ENCODE peak calls at places on chromosomes 4 and X, in five cellular contexts. H, Y, E, D and B are unnamed samples.

GRCh38 chr4:77001907-77002306 is 52.4 kb downstream of the SEPTIN11 start:
- DNase-seq in H (peak; percentile 69), Y (no peak), E (peak; percentile 66), D (peak; percentile 57), B (no peak)

GRCh38 chrX:10156199-10157031 is at the start of gene CLCN4:
- DNase-seq in H (peak; percentile 11), Y (peak; percentile 67), E (peak; percentile 43), D (peak; percentile 30), B (peak; percentile 94)

GRCh38 chr4:154528866-154529265 is 21.3 kb downstream of the PLRG1 start:
- DNase-seq in H (no peak), Y (no peak), E (peak; percentile 45), D (no peak), B (no peak)

GRCh38 chr4:133584714-133585113 is 435.6 kb downstream of the PCDH10 start:
- DNase-seq in H (no peak), Y (no peak), E (no peak), D (no peak), B (peak; percentile 19)

GRCh38 chr4:2257361-2258001 is 4.4 kb downstream of the MXD4 start:
- DNase-seq in H (no peak), Y (no peak), E (no peak), D (no peak), B (peak; percentile 36)

GRCh38 chr4:9898596-9899345 is 117.3 kb downstream of the DRD5 start:
- DNase-seq in H (peak; percentile 52), Y (peak; percentile 78), E (peak; percentile 13), D (peak; percentile 73), B (peak; percentile 83)

GRCh38 chr4:24924309-24924781 is 11.5 kb upstream of the CCDC149 start:
- DNase-seq in H (peak; percentile 99), Y (no peak), E (peak; percentile 95), D (no peak), B (no peak)

GRCh38 chrX:85052636-85053343 is 49.1 kb downstream of the APOOL start:
- DNase-seq in H (peak; percentile 14), Y (no peak), E (peak; percentile 90), D (peak; percentile 2), B (no peak)

GRCh38 chr4:61079427-61079826 is 120.7 kb upstream of the ADGRL3 start:
- DNase-seq in H (no peak), Y (no peak), E (no peak), D (no peak), B (no peak)

GRCh38 chrX:3639236-3639635 is 74.2 kb downstream of the PRKX start:
- DNase-seq in H (no peak), Y (no peak), E (no peak), D (no peak), B (no peak)

GRCh38 chr4:12050357-12050756 is 621.7 kb upstream of the HS3ST1 start:
- DNase-seq in H (no peak), Y (no peak), E (no peak), D (peak; percentile 67), B (peak; percentile 6)

DNA sequence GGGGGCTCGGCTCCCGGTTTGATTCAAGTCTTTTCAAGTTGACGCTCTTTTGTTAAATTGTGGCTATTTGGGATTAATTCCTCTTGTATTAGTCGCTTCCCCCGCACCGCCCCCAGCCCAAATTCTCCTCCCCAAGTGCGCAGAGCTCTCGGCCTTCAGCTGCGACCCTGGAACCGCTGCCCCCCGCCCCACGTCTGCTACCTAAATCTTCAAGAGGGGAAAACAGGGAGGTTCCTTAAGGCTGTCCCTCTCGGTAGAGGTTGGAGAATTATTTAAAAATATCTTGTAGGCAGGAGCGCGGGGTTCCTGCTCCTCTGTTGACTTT is 852 bp upstream of the RPS6KA3 start:
- DNase-seq in H (no peak), Y (no peak), E (no peak), D (no peak), B (no peak)
- H3K4me3 ChIP-seq in H (peak overlapping the region; percentile 61), Y (peak overlapping the region; percentile 71), E (peak overlapping the region; percentile 48), D (peak overlapping the region; percentile 69), B (peak overlapping the region; percentile 65)

GRCh38 chr4:126396703-126397102 is 1081.9 kb downstream of the FAT4 start:
- DNase-seq in H (no peak), Y (no peak), E (no peak), D (no peak), B (no peak)
- H3K4me3 ChIP-seq in H (no peak overlapping the region), Y (no peak overlapping the region), E (no peak overlapping the region), D (no peak overlapping the region), B (no peak overlapping the region)

GRCh38 chrX:136307471-136307870 is 6.7 kb downstream of the ADGRG4 start:
- DNase-seq in H (no peak), Y (no peak), E (no peak), D (no peak), B (no peak)

GRCh38 chrX:136306182-136306581 is 5.4 kb downstream of the ADGRG4 start:
- DNase-seq in H (no peak), Y (no peak), E (no peak), D (no peak), B (no peak)

GRCh38 chrX:136304493-136304892 is 3.7 kb downstream of the ADGRG4 start:
- DNase-seq in H (no peak), Y (no peak), E (no peak), D (no peak), B (peak; percentile 15)

DNA sequence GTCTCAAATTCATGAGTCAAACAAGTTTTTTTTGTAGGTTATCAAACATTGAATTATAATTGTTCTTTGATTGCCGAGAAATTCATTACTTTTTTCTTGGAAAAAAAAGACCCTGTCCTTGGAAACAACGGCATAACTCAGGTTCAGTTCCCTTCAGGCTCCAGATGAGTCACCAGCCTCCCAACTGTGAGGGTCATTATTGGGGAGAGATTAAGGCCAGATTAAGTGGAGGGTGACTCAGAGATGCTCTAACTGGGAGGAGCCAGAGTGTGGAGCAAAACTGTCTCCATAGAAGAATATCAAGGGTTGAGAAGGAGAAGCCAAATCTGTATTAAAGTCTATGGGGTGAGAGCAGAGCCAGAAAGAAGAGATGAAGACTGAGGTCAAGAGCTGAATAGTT is 9.6 kb downstream of the ADGRG4 start:
- DNase-seq in H (peak; percentile 53), Y (no peak), E (peak; percentile 40), D (peak; percentile 38), B (no peak)
- H3K4me3 ChIP-seq in H (no peak overlapping the region), Y (no peak overlapping the region), E (no peak overlapping the region), D (no peak overlapping the region), B (no peak overlapping the region)

GRCh38 chr4:47478799-47479198 is 6.3 kb upstream of the ATP10D start:
- DNase-seq in H (no peak), Y (no peak), E (no peak), D (no peak), B (no peak)
- H3K4me3 ChIP-seq in H (no peak overlapping the region), Y (no peak overlapping the region), E (no peak overlapping the region), D (no peak overlapping the region), B (no peak overlapping the region)

GRCh38 chrX:40544343-40545250 is 36.2 kb upstream of the ATP6AP2 start:
- DNase-seq in H (no peak), Y (peak; percentile 35), E (peak; percentile 35), D (no peak), B (no peak)
- H3K4me3 ChIP-seq in H (no peak overlapping the region), Y (no peak overlapping the region), E (no peak overlapping the region), D (no peak overlapping the region), B (no peak overlapping the region)

DNA sequence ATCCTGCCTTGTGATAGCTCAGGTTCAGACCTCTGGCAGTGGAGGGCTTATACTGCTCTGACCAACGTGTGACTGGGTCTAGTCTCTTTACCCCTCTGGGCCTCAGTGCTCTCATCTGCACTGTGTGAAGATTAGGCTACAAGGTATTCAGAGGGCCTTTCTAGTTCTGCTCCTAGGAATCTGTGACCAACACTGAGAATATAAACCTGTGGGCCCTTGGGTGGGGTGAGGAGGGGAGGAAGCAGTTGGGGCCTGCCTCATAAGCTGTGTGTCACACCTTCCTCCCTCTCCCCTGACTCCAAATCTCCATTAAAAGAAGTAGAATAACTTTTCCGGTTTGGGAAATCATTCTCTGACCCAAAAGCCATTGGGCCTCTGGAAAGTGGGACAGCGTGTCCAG is 66.3 kb upstream of the MSN start:
- DNase-seq in H (no peak), Y (no peak), E (no peak), D (no peak), B (no peak)
- H3K4me3 ChIP-seq in H (no peak overlapping the region), Y (no peak overlapping the region), E (no peak overlapping the region), D (no peak overlapping the region), B (no peak overlapping the region)

GRCh38 chrX:69504626-69505612 is 793 bp downstream of the NALF2 start:
- DNase-seq in H (no peak), Y (no peak), E (no peak), D (no peak), B (peak; percentile 62)
- H3K4me3 ChIP-seq in H (no peak overlapping the region), Y (peak overlapping the region; percentile 68), E (no peak overlapping the region), D (peak overlapping the region; percentile 80), B (peak overlapping the region; percentile 63)

DNA sequence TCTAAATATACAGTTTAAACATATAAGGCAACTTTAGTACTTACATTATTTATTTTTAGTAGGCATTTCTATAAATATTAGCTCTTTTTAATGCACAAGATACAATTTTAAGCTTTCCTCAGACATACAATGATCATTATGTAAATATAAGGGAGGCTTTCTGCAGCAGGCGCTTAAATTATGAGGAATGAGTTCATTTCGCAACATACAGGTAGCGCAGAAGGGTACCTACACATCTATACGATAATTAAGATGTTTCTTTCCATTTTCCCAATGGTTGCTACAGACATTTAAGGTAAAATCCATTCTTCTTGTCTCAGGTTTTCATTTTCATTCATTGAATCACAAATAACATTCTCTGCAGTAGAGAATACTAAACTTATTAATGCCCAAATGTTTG is 1.2 kb downstream of the AASDH start:
- DNase-seq in H (no peak), Y (no peak), E (no peak), D (no peak), B (no peak)
- H3K4me3 ChIP-seq in H (peak overlapping the region; percentile 16), Y (peak overlapping the region; percentile 33), E (peak overlapping the region; percentile 42), D (peak overlapping the region; percentile 36), B (no peak overlapping the region)